ENCODE peak calls at places on chromosomes 4 and X, in four cellular contexts. Z is H1, G is mesenchymal stem cell, I is neuronal stem cell. X is an unnamed sample. For H3K4me1, the result is how much of the 10 kb centered on the place peaks cover.

GRCh38 chr4:154958621-154959358 is 177.7 kb downstream of the RBM46 start:
- DNase-seq in Z (no peak), I (no peak), G (no peak), X (no peak)

GRCh38 chr4:17788956-17789355 is 7.5 kb upstream of the FAM184B start:
- DNase-seq in G (no peak), I (no peak), Z (no peak), X (no peak)

GRCh38 chr4:41069268-41069667 is 145.1 kb downstream of the APBB2 start:
- DNase-seq in Z (no peak), G (peak), I (no peak), X (no peak)

GRCh38 chrX:37679230-37679629 is 6.4 kb upstream of the XK start:
- DNase-seq in I (no peak), Z (no peak), G (no peak), X (no peak)

GRCh38 chr4:8818063-8818881 is 53.4 kb downstream of the HMX1 start:
- DNase-seq in G (no peak), Z (peak), I (no peak), X (peak)

GRCh38 chr4:8311096-8312068 is 41.8 kb downstream of the HTRA3 start:
- DNase-seq in G (no peak), I (no peak), Z (peak), X (no peak)

GRCh38 chr4:81421346-81422218 is 50.1 kb downstream of the RASGEF1B start:
- DNase-seq in Z (no peak), G (no peak), I (no peak), X (no peak)

GRCh38 chr4:142516686-142517145 is 329.4 kb downstream of the INPP4B start:
- DNase-seq in I (no peak), Z (no peak), G (no peak), X (no peak)

GRCh38 chr4:93829531-93830089 is 1.1 kb downstream of the ATOH1 start:
- DNase-seq in G (no peak), I (peak), Z (peak), X (peak)

GRCh38 chr4:174521800-174522182 is 497 bp downstream of the HPGD start:
- DNase-seq in G (no peak), Z (peak), I (peak), X (peak)

GRCh38 chr4:70522626-70523025 is 4.3 kb downstream of the AMTN start:
- DNase-seq in G (no peak), I (no peak), Z (no peak), X (no peak)

GRCh38 chrX:2572740-2573139 is 72.0 kb upstream of the DHRSX start:
- DNase-seq in I (no peak), G (no peak), Z (no peak), X (no peak)

GRCh38 chr4:47744253-47744652 is 93.6 kb downstream of the CORIN start:
- DNase-seq in I (no peak), G (no peak), Z (no peak), X (no peak)

GRCh38 chr4:112386051-112386450 is 88.9 kb downstream of the ALPK1 start:
- DNase-seq in Z (no peak), G (no peak), I (no peak), X (no peak)

GRCh38 chr4:80201326-80202151 is 4.2 kb downstream of the PRDM8 start:
- DNase-seq in I (no peak), Z (peak), G (peak), X (no peak)

GRCh38 chr4:7325541-7325940 is 109.2 kb downstream of the PSAPL1 start:
- DNase-seq in Z (no peak), G (no peak), I (no peak), X (no peak)

GRCh38 chrX:46791927-46792825 is 33.3 kb upstream of the SLC9A7 start:
- DNase-seq in Z (no peak), G (peak), I (no peak), X (peak)

GRCh38 chr4:187444061-187444460 is 551.5 kb upstream of the ZFP42 start:
- DNase-seq in G (peak), Z (no peak), I (no peak), X (no peak)

GRCh38 chr4:95263960-95264359 is 284.8 kb downstream of the UNC5C start:
- DNase-seq in Z (no peak), I (no peak), G (no peak), X (no peak)

GRCh38 chr4:121070696-121071639 is 1.4 kb downstream of the NDNF start:
- DNase-seq in Z (peak), I (peak), G (peak), X (peak)

GRCh38 chr4:153137168-153137567 is 67.1 kb upstream of the TRIM2 start:
- DNase-seq in I (no peak), Z (no peak), G (peak), X (no peak)

GRCh38 chr4:8228319-8229250 is 29.5 kb downstream of the SH3TC1 start:
- DNase-seq in Z (no peak), G (peak), I (no peak), X (no peak)

GRCh38 chr4:163166041-163166579 is 580 bp downstream of the NAF1 start:
- DNase-seq in I (peak), G (peak), Z (peak), X (peak)

GRCh38 chr4:56613101-56613862 is 67.8 kb downstream of the HOPX start:
- DNase-seq in G (peak), Z (no peak), I (no peak), X (no peak)

GRCh38 chr4:57492479-57492878 is 382.3 kb upstream of the IGFBP7 start:
- DNase-seq in G (no peak), I (no peak), Z (no peak), X (no peak)

GRCh38 chr4:8021796-8022195 is 82.1 kb upstream of the AFAP1 start:
- DNase-seq in I (no peak), Z (no peak), G (no peak), X (no peak)

GRCh38 chr4:81844717-81845116 is 373.0 kb upstream of the RASGEF1B start:
- DNase-seq in G (peak), Z (peak), I (peak), X (peak)

GRCh38 chrX:70494441-70494840 is 49.8 kb downstream of the DLG3 start:
- DNase-seq in G (no peak), Z (no peak), I (no peak), X (no peak)

GRCh38 chr4:163540977-163541376 is 46.5 kb downstream of the TMA16 start:
- DNase-seq in I (no peak), Z (no peak), G (peak), X (no peak)

GRCh38 chrX:122046226-122046625 is 998.8 kb downstream of the GLUD2 start:
- DNase-seq in Z (no peak), I (no peak), G (no peak), X (no peak)

GRCh38 chrX:54807524-54808108 is at the start of gene MAGED2:
- DNase-seq in G (peak), Z (no peak), I (peak), X (peak)

GRCh38 chr4:107994894-107995293 is 5.2 kb downstream of the HADH start:
- DNase-seq in Z (no peak), G (no peak), I (no peak), X (no peak)

GRCh38 chrX:150199181-150199580 is 163.9 kb upstream of the MAMLD1 start:
- DNase-seq in G (no peak), I (no peak), Z (no peak), X (no peak)

GRCh38 chrX:14926471-14926870 is 53.2 kb downstream of the MOSPD2 start:
- DNase-seq in G (no peak), I (no peak), Z (no peak), X (no peak)

GRCh38 chr4:156169011-156169410 is 215.3 kb upstream of the CTSO start:
- DNase-seq in Z (peak), I (peak), G (peak), X (peak)

DNA sequence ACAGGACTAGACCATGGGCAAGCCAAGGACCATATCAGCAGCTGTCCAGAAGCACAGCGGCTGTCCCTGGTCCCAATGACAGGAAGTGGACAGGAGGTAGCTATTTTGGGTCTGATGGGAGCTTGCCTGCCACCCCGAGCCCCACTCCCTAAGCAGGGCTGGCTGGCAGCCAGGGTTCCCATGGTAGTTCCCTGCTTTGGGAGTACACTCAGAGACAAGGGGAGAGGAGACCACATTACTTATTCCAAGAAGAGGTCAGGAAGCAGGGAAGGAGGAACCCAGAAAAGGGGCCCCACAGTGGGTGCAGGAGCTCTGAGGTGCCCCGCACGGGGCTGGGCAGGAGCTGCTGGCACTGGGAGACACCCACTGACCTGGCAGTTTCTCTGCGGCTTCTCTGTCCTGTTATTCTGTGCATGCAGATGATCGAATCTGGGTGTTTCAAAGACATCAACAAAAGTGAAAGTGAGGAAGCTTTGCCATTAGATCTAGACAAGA is 36.3 kb downstream of the HTT-AS start:
- DNase-seq in I (no peak), Z (no peak), G (no peak), X (no peak)
- H2BK120ac ChIP-seq in I (no peak), Z (no peak), G (no peak), X (no peak)

DNA sequence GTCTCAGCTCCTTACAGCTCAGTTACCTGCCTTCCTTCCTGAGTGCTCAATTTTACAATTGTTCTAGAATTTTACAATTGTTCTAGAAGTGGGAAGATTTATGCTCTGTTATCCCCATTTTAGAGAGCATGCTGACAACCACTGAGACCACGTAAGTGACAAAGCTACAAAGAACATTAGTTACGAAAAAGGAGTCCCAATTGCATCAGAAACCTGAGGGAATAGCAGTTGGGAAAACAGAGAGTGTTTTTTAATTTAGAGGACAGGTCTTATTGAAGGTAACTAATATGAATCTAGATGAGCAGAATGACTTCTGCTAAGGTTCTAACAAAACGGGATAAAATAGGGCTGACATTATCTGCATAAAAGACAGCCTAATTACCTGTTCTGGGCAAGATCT is 103.3 kb downstream of the THOC2 start:
- DNase-seq in Z (no peak), G (no peak), I (no peak), X (no peak)
- H3K4me1 ChIP-seq in Z (under half), G (under half), I (under half), X (under half)

GRCh38 chr4:73718375-73719373 is 21.7 kb upstream of the CXCL8 start:
- DNase-seq in G (no peak), Z (no peak), I (no peak), X (no peak)
- H3K27ac ChIP-seq in G (peak), Z (no peak), I (no peak), X (no peak)

GRCh38 chr4:1792158-1792831 is 798 bp upstream of the FGFR3 start:
- DNase-seq in G (no peak), Z (no peak), I (no peak), X (no peak)
- H2BK120ac ChIP-seq in G (no peak), Z (no peak), I (no peak), X (no peak)

GRCh38 chrX:154541589-154541895 is 5.1 kb downstream of the G6PD start:
- DNase-seq in I (no peak), G (no peak), Z (no peak), X (no peak)
- H3K4me1 ChIP-seq in I (under half), G (under half), Z (under half), X (under half)